ENCODE peak calls at places on chromosome 13, in ten cellular contexts. J is neural crest cell, Q is cardiac muscle cell, B is thoracic aorta, G is neural progenitor cell, L is BE2C, X is fibroblast of pulmonary artery, Z is lower leg skin, F is astrocyte, K is GM20000. R is an unnamed sample.

GRCh38 chr13:40664100-40665060 is 2.1 kb downstream of the FOXO1 start:
- DNase-seq in J (peak), Q (peak), B (peak), G (peak), L (peak), X (peak), Z (peak), F (peak), K (peak), R (peak)

GRCh38 chr13:99346328-99347070 is 39.3 kb upstream of the GPR183 start:
- DNase-seq in J (no peak), Q (no peak), B (no peak), G (no peak), L (no peak), X (no peak), Z (no peak), F (no peak), K (no peak), R (no peak)

GRCh38 chr13:98450495-98451167 is 126.3 kb downstream of the STK24 start:
- DNase-seq in J (peak), Q (peak), B (no peak), G (no peak), L (no peak), X (no peak), Z (no peak), F (peak), K (no peak), R (peak)

GRCh38 chr13:70959376-70959775 is 851.1 kb upstream of the KLHL1 start:
- DNase-seq in J (no peak), Q (peak), B (no peak), G (no peak), L (no peak), X (no peak), Z (no peak), F (no peak), K (no peak), R (no peak)

GRCh38 chr13:73898276-73898675 is 235.9 kb downstream of the KLF12 start:
- DNase-seq in J (no peak), Q (no peak), B (no peak), G (no peak), L (peak), X (no peak), Z (no peak), F (no peak), K (no peak), R (no peak)

GRCh38 chr13:97978661-97979450 is 25.4 kb downstream of the IPO5 start:
- DNase-seq in J (no peak), Q (no peak), B (no peak), G (peak), L (no peak), X (peak), Z (no peak), F (peak), K (no peak), R (no peak)

GRCh38 chr13:21014666-21015170 is 46.7 kb downstream of the LATS2 start:
- DNase-seq in J (no peak), Q (no peak), B (no peak), G (no peak), L (no peak), X (peak), Z (no peak), F (peak), K (no peak), R (no peak)

GRCh38 chr13:75704942-75705320 is 68.8 kb downstream of the LMO7 start:
- DNase-seq in J (no peak), Q (no peak), B (no peak), G (no peak), L (no peak), X (no peak), Z (peak), F (no peak), K (no peak), R (no peak)

GRCh38 chr13:37995052-37995451 is 125.5 kb upstream of the TRPC4 start:
- DNase-seq in J (no peak), Q (no peak), B (no peak), G (peak), L (no peak), X (peak), Z (no peak), F (peak), K (no peak), R (peak)

GRCh38 chr13:91132786-91133185 is 214.7 kb upstream of the MIR17HG start:
- DNase-seq in J (no peak), Q (no peak), B (no peak), G (no peak), L (no peak), X (peak), Z (no peak), F (peak), K (no peak), R (no peak)

GRCh38 chr13:50969691-50970090 is 60.1 kb downstream of the RNASEH2B start:
- DNase-seq in J (no peak), Q (peak), B (no peak), G (peak), L (peak), X (peak), Z (no peak), F (no peak), K (no peak), R (no peak)
- TF ChIP-seq CTCF in J (no peak), Q (no peak), B (peak), G (peak), L (peak), X (no peak), Z (no peak), F (no peak), K (no peak), R (no peak)

GRCh38 chr13:30255696-30256095 is 51.7 kb downstream of the KATNAL1 start:
- DNase-seq in J (no peak), Q (no peak), B (no peak), G (no peak), L (no peak), X (peak), Z (no peak), F (no peak), K (no peak), R (no peak)
- TF ChIP-seq CTCF in J (no peak), Q (no peak), B (peak), G (no peak), L (no peak), X (no peak), Z (no peak), F (no peak), K (no peak), R (no peak)

GRCh38 chr13:76884571-76885202 is 1.5 kb downstream of the KCTD12 start:
- DNase-seq in J (no peak), Q (peak), B (no peak), G (no peak), L (no peak), X (peak), Z (peak), F (peak), K (no peak), R (no peak)

GRCh38 chr13:76885203-76886004 is 801 bp downstream of the KCTD12 start:
- DNase-seq in J (peak), Q (peak), B (no peak), G (peak), L (peak), X (peak), Z (peak), F (peak), K (peak), R (peak)

GRCh38 chr13:76886005-76886291 is 257 bp downstream of the KCTD12 start:
- DNase-seq in J (no peak), Q (no peak), B (no peak), G (no peak), L (no peak), X (no peak), Z (no peak), F (no peak), K (no peak), R (no peak)

GRCh38 chr13:76887070-76887563 is 912 bp upstream of the KCTD12 start:
- DNase-seq in J (peak), Q (peak), B (no peak), G (peak), L (peak), X (no peak), Z (no peak), F (peak), K (no peak), R (peak)

DNA sequence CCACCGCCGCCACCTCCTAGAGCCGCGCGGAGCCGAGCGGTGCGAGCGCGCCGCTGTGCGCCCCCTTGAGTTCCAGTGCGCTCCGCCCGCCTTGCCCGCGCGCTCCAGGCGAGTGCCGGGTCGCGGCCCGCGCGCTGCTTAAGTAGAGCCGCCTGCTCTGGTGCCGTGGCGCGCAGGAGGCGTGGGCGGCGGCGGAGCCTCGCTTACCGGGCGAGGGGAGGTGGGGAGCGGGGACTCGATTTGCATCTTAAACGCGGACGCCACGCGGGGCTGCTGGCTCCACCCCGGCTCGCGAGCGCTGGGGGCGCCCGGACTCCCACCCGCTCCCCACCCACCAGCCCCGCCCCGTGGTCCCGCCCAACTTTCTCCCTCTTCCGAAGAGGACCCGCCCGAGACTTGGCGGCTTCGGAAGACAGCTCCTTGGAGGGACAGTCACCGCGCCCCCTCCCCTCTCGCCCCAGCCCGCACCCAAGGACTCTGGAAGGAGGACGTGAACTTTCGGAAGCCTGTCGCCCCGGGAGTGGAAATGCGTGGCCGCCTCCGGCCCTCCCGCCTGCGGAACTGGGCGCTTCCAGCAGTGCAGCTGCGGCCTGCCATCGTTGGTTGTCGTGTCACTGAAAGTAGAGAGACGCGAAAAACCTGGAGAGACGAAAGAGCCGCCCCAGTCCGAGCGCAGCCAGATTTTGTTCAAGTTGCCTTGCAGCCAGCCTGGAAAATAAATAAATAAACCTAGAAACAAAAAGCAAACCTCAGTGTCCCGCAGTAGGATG is at the start of gene KCTD12:
- DNase-seq in J (peak), Q (peak), B (peak), G (peak), L (peak), X (peak), Z (peak), F (peak), K (peak), R (peak)
- TF ChIP-seq CTCF in J (peak), Q (peak), B (no peak), G (peak), L (no peak), X (no peak), Z (no peak), F (no peak), K (peak), R (no peak)

GRCh38 chr13:94464771-94465170 is 14.7 kb downstream of the DCT start:
- DNase-seq in J (no peak), Q (no peak), B (no peak), G (no peak), L (no peak), X (no peak), Z (no peak), F (no peak), K (no peak), R (no peak)
- TF ChIP-seq CTCF in J (no peak), Q (no peak), B (no peak), G (no peak), L (no peak), X (no peak), Z (no peak), F (no peak), K (no peak), R (no peak)

DNA sequence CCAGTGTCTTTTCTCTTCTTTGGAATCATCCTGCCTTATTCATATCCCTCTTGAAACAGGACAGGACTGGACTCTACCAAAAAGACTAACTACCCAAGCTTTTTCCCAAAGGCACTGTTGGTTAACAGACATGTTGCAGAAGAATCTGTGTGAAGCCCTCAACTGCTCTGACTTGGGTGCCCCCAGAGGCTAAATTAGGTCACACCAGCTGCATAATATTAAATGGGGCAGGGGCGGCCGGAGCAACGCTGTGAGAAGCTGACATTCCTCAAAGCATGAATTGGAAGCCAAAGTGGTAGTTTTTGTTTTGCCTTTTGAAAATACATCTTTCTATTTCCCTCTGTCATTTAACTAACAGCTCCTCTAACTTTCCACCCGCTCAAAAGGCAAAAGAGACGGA is 185.9 kb downstream of the LHFPL6 start:
- DNase-seq in J (peak), Q (peak), B (no peak), G (peak), L (peak), X (peak), Z (no peak), F (no peak), K (no peak), R (peak)
- TF ChIP-seq CTCF in J (peak), Q (peak), B (peak), G (peak), L (no peak), X (peak), Z (no peak), F (peak), K (no peak), R (peak)

DNA sequence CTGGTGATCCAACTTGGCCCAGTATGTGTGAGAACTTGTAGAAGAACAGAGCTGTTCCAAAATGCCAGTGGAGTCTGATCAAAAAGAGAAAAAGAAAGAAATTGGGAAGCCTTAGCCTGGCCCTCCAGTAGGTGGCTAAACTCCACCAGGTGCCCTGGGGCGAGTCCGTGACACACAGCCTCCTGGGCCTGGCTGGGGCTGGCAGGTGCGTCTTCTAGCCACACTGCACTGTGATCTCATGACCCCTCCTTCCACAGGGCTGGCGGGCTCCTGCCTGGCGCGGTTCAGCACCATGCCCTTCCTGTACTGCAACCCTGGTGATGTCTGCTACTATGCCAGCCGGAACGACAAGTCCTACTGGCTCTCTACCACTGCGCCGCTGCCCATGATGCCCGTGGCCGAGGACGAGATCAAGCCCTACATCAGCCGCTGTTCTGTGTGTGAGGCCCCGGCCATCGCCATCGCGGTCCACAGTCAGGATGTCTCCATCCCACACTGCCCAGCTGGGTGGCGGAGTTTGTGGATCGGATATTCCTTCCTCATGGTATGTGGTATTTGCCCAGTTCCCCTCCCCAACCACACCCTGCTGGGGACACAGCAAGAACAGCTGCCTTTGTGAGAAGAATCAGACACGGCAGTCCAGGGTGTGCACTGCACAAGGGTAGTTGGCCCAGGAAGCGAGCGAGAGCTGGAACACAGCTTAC is 53.7 kb downstream of the RAB20 start:
- DNase-seq in J (no peak), Q (no peak), B (no peak), G (no peak), L (no peak), X (no peak), Z (no peak), F (no peak), K (no peak), R (no peak)
- TF ChIP-seq CTCF in J (no peak), Q (peak), B (peak), G (no peak), L (peak), X (peak), Z (no peak), F (no peak), K (no peak), R (no peak)

DNA sequence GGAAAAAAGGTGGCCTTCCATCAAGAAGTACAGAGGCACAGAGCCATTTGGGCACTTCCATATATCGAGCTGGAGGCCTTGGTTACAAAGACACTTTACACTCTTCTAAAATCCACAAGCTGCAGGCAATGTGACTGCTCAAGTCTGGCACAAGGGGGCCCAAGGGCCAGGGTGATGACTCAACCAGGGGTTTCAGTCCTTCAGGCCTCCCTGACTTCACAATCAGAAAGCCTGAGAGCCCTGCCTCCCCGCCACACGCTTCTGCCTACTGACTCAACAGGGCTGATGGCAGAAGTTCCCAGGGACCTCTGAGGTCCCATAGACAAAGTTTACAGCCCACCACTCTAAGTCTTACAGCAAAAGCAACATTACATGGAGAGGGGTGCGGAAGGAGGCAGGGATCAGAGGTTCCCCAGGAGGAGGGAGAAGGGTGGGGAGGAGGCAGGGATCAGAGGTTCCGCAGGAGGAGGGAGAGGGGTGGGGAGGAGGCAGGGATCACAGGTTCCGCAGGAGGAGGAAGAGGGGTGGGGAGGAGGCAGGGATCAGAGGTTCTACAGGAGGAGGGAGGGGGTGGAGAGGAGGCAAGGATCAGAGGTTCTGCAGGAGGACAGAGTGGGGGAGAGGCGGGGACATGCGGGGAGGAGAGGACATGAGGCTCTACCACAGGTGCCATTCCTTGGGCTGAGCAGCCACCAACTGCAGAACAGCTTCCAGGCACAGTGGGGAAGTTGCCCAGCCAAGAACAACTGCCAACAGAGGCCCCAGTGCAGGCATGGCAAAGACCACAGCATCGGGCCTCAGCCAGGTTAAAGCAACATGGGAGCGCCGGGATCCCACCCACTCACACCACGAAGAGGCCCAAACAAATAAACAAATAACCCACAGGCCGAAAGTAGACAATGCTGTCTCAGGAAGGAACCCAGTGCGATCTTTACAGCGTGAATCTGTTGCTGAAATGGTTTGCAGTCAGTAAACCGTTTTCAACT is 52.0 kb downstream of the SLC7A1 start:
- DNase-seq in J (no peak), Q (no peak), B (no peak), G (no peak), L (peak), X (peak), Z (no peak), F (peak), K (peak), R (no peak)
- TF ChIP-seq CTCF in J (no peak), Q (no peak), B (no peak), G (no peak), L (no peak), X (no peak), Z (no peak), F (peak), K (peak), R (no peak)

GRCh38 chr13:28678809-28679208 is 19.9 kb downstream of the POMP start:
- DNase-seq in J (no peak), Q (no peak), B (no peak), G (no peak), L (no peak), X (peak), Z (no peak), F (no peak), K (no peak), R (no peak)

GRCh38 chr13:28680541-28680940 is 21.6 kb downstream of the POMP start:
- DNase-seq in J (no peak), Q (no peak), B (no peak), G (no peak), L (no peak), X (no peak), Z (no peak), F (no peak), K (no peak), R (no peak)

GRCh38 chr13:28684257-28684656 is 25.3 kb downstream of the POMP start:
- DNase-seq in J (no peak), Q (peak), B (no peak), G (peak), L (peak), X (peak), Z (no peak), F (no peak), K (no peak), R (no peak)

GRCh38 chr13:28685114-28685513 is 26.2 kb downstream of the POMP start:
- DNase-seq in J (no peak), Q (no peak), B (no peak), G (no peak), L (no peak), X (no peak), Z (no peak), F (no peak), K (no peak), R (no peak)

GRCh38 chr13:28679628-28680027 is 20.7 kb downstream of the POMP start:
- DNase-seq in J (no peak), Q (no peak), B (no peak), G (no peak), L (no peak), X (peak), Z (no peak), F (no peak), K (no peak), R (no peak)
- TF ChIP-seq CTCF in J (peak), Q (peak), B (peak), G (peak), L (peak), X (peak), Z (no peak), F (peak), K (no peak), R (peak)

GRCh38 chr13:49439609-49440008 is 4.3 kb downstream of the CAB39L start:
- DNase-seq in J (no peak), Q (no peak), B (no peak), G (no peak), L (no peak), X (no peak), Z (no peak), F (no peak), K (no peak), R (no peak)
- TF ChIP-seq CTCF in J (no peak), Q (no peak), B (no peak), G (no peak), L (no peak), X (no peak), Z (no peak), F (no peak), K (no peak), R (no peak)